ENCODE peak calls at places on chromosomes 2 and 18, in five cellular contexts. H, V, S, J and E are unnamed samples.

GRCh38 chr2:44836174-44836573 is 105.3 kb upstream of the SIX3 start:
- DNase-seq in H (no peak), V (no peak), S (no peak), J (no peak), E (no peak)

GRCh38 chr2:27963454-27963853 is 72.9 kb downstream of the BABAM2 start:
- DNase-seq in H (no peak), V (no peak), S (no peak), J (no peak), E (no peak)

GRCh38 chr18:45940724-45941123 is 26.4 kb downstream of the EPG5 start:
- DNase-seq in H (no peak), V (peak; percentile 24), S (no peak), J (no peak), E (no peak)

GRCh38 chr18:76376668-76377358 is 118.2 kb downstream of the ZNF516 start:
- DNase-seq in H (no peak), V (no peak), S (no peak), J (no peak), E (no peak)

GRCh38 chr2:229821353-229821752 is 100.5 kb downstream of the TRIP12 start:
- DNase-seq in H (no peak), V (no peak), S (no peak), J (no peak), E (no peak)

GRCh38 chr2:18299423-18300212 is 260.8 kb downstream of the RDH14 start:
- DNase-seq in H (peak; percentile 22), V (peak; percentile 84), S (no peak), J (peak; percentile 10), E (no peak)

GRCh38 chr18:69326094-69326493 is 74.6 kb upstream of the DOK6 start:
- DNase-seq in H (no peak), V (no peak), S (no peak), J (no peak), E (no peak)

GRCh38 chr18:72261562-72261961 is 282.6 kb downstream of the CBLN2 start:
- DNase-seq in H (no peak), V (no peak), S (no peak), J (no peak), E (no peak)

GRCh38 chr2:1497122-1497611 is 83.9 kb downstream of the TPO start:
- DNase-seq in H (no peak), V (no peak), S (no peak), J (no peak), E (no peak)

GRCh38 chr18:46950064-46950656 is 32.8 kb downstream of the KATNAL2 start:
- DNase-seq in H (peak; percentile 32), V (no peak), S (no peak), J (no peak), E (no peak)

GRCh38 chr2:127674241-127675209 is 805 bp downstream of the LIMS2 start:
- DNase-seq in H (peak; percentile 64), V (no peak), S (peak; percentile 70), J (peak; percentile 41), E (no peak)

GRCh38 chr18:9426753-9427152 is 48.6 kb upstream of the RALBP1 start:
- DNase-seq in H (no peak), V (no peak), S (no peak), J (no peak), E (no peak)

GRCh38 chr2:186537019-186537418 is 51.0 kb downstream of the ZC3H15 start:
- DNase-seq in H (no peak), V (no peak), S (no peak), J (no peak), E (no peak)

GRCh38 chr2:113760400-113760799 is 4.0 kb upstream of the SLC35F5 start:
- DNase-seq in H (no peak), V (no peak), S (no peak), J (no peak), E (no peak)

GRCh38 chr18:37392648-37393047 is 172.9 kb downstream of the CELF4 start:
- DNase-seq in H (no peak), V (no peak), S (no peak), J (no peak), E (no peak)

GRCh38 chr2:214830794-214831346 is 21.4 kb upstream of the BARD1 start:
- DNase-seq in H (no peak), V (peak; percentile 32), S (no peak), J (no peak), E (no peak)

GRCh38 chr2:44291281-44292248 is 16.3 kb downstream of the SLC3A1 start:
- DNase-seq in H (peak; percentile 64), V (peak; percentile 85), S (no peak), J (peak; percentile 81), E (no peak)

GRCh38 chr2:126885701-126886121 is 13.0 kb upstream of the TEX51 start:
- DNase-seq in H (no peak), V (no peak), S (peak; percentile 18), J (no peak), E (no peak)

GRCh38 chr18:47397671-47398319 is 146.3 kb upstream of the SKOR2 start:
- DNase-seq in H (no peak), V (no peak), S (no peak), J (peak; percentile 4), E (peak; percentile 70)

GRCh38 chr2:234865586-234865985 is 86.2 kb upstream of the SH3BP4 start:
- DNase-seq in H (no peak), V (no peak), S (no peak), J (no peak), E (no peak)

GRCh38 chr2:232977438-232977971 is 35.6 kb downstream of the NGEF start:
- DNase-seq in H (no peak), V (no peak), S (no peak), J (no peak), E (no peak)

GRCh38 chr2:223563462-223563861 is 38.7 kb downstream of the SCG2 start:
- DNase-seq in H (no peak), V (peak; percentile 88), S (no peak), J (peak; percentile 82), E (no peak)

GRCh38 chr2:108909917-108910515 is 79.0 kb downstream of the EDAR start:
- DNase-seq in H (no peak), V (no peak), S (no peak), J (no peak), E (no peak)

GRCh38 chr18:10442551-10442971 is 11.9 kb upstream of the APCDD1 start:
- DNase-seq in H (no peak), V (no peak), S (no peak), J (no peak), E (no peak)

GRCh38 chr2:60484080-60484737 is 69.2 kb downstream of the BCL11A start:
- DNase-seq in H (peak; percentile 28), V (no peak), S (no peak), J (no peak), E (no peak)

GRCh38 chr2:96870631-96871255 is 863 bp upstream of the SEMA4C start:
- DNase-seq in H (peak; percentile 25), V (no peak), S (peak; percentile 53), J (no peak), E (no peak)

GRCh38 chr2:170953976-170954375 is 24.9 kb downstream of the GORASP2 start:
- DNase-seq in H (no peak), V (no peak), S (no peak), J (no peak), E (no peak)

GRCh38 chr2:159595410-159596046 is 20.8 kb downstream of the BAZ2B start:
- DNase-seq in H (no peak), V (no peak), S (no peak), J (no peak), E (no peak)

GRCh38 chr2:205762883-205763282 is 80.6 kb downstream of the NRP2 start:
- DNase-seq in H (no peak), V (no peak), S (no peak), J (no peak), E (no peak)

GRCh38 chr2:30204281-30204680 is 27.1 kb upstream of the LBH start:
- DNase-seq in H (no peak), V (no peak), S (no peak), J (no peak), E (no peak)

GRCh38 chr2:28273751-28274150 is 118.9 kb upstream of the FOSL2 start:
- DNase-seq in H (no peak), V (peak; percentile 20), S (no peak), J (no peak), E (no peak)

GRCh38 chr18:74381621-74382350 is 66.1 kb downstream of the C18orf63 start:
- DNase-seq in H (no peak), V (no peak), S (no peak), J (no peak), E (no peak)

GRCh38 chr18:12441475-12442035 is 33.8 kb downstream of the PRELID3A start:
- DNase-seq in H (no peak), V (no peak), S (no peak), J (no peak), E (no peak)

GRCh38 chr2:145352499-145352898 is 832.6 kb upstream of the ZEB2 start:
- DNase-seq in H (no peak), V (no peak), S (no peak), J (no peak), E (no peak)
- H3K27ac ChIP-seq in H (no peak overlapping the region), V (no peak overlapping the region), S (no peak overlapping the region), J (no peak overlapping the region), E (no peak overlapping the region)

DNA sequence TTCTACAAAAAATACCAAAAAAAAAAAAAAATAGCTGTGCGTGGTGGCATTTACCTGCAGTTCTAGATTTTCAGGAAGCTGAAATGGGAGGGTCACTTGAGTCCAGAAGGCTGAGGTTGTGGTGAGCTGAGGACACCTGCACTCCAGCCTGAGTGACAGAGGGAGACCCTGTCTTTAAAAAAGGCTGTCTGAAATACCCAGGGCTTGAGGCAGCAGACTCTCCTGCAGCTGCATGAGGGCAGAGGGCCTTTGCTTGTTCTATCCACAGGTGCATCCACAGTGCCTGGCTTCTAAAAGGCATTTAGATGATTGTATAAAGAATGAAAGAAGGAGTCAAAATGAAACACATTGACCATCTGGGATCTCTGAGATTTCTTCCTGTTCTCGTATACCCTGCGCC is 152.8 kb downstream of the MGAT5 start:
- DNase-seq in H (no peak), V (no peak), S (no peak), J (no peak), E (no peak)
- H3K4me3 ChIP-seq in H (no peak overlapping the region), V (no peak overlapping the region), S (no peak overlapping the region), J (no peak overlapping the region), E (no peak overlapping the region)

GRCh38 chr2:4381049-4381448 is 677.7 kb downstream of the DCDC2C start:
- DNase-seq in H (no peak), V (no peak), S (no peak), J (no peak), E (peak; percentile 52)

GRCh38 chr2:4381773-4382172 is 678.4 kb downstream of the DCDC2C start:
- DNase-seq in H (no peak), V (no peak), S (no peak), J (no peak), E (peak; percentile 16)
- H3K27ac ChIP-seq in H (no peak overlapping the region), V (no peak overlapping the region), S (no peak overlapping the region), J (no peak overlapping the region), E (no peak overlapping the region)

DNA sequence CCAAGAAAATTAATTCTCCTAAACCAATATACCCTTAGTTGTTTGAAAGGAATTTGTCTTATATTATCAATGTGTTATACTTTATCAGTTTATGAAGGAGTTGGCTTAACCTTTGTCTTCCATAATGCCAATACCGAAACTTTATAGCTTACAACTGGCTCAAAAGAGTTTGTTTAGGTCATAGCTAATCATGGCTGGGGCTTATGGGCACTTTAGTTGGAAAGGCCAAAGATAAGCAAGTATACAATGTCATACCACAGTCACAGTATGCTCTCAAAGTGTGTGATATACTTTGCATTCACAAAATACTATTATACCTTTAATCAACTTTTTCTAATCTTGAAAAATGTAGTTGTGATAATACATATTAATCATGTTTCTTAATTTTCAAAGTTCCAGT is 2.3 kb downstream of the KLHL41 start:
- DNase-seq in H (peak; percentile 12), V (no peak), S (no peak), J (no peak), E (no peak)
- H3K4me3 ChIP-seq in H (peak overlapping the region; percentile 20), V (no peak overlapping the region), S (peak overlapping the region; percentile 22), J (no peak overlapping the region), E (no peak overlapping the region)

GRCh38 chr2:32947484-32948143 is 861 bp downstream of the LTBP1 start:
- DNase-seq in H (peak; percentile 71), V (peak; percentile 41), S (peak; percentile 47), J (peak; percentile 56), E (no peak)
- H3K27ac ChIP-seq in H (peak overlapping the region; percentile 96), V (no peak overlapping the region), S (peak overlapping the region; percentile 91), J (peak overlapping the region; percentile 96), E (no peak overlapping the region)